ENCODE peak calls at places on chromosomes 13 and 19, in four cellular contexts. L, Y, M and Z are unnamed samples.

GRCh38 chr19:54158812-54159351 is 639 bp downstream of the LENG1 start:
- DNase-seq in Y (no peak), M (no peak), L (no peak), Z (no peak)

GRCh38 chr19:48417436-48417835 is 24.0 kb downstream of the GRIN2D start:
- DNase-seq in Y (no peak), M (no peak), L (peak), Z (no peak)

GRCh38 chr13:76643596-76643995 is 242.6 kb downstream of the KCTD12 start:
- DNase-seq in Y (no peak), M (no peak), L (no peak), Z (no peak)

GRCh38 chr19:50202962-50203280 is 501 bp upstream of the MYH14 start:
- DNase-seq in M (no peak), L (no peak), Y (no peak), Z (no peak)

GRCh38 chr13:43411741-43412140 is 375.0 kb downstream of the ENOX1 start:
- DNase-seq in L (no peak), Y (no peak), M (no peak), Z (no peak)

GRCh38 chr13:54366728-54367127 is 1338.1 kb downstream of the OLFM4 start:
- DNase-seq in L (no peak), M (no peak), Y (no peak), Z (no peak)

GRCh38 chr13:57634829-57635165 is 3.3 kb downstream of the PCDH17 start:
- DNase-seq in L (no peak), M (no peak), Y (no peak), Z (no peak)

GRCh38 chr13:42796747-42797356 is 15.5 kb downstream of the FAM216B start:
- DNase-seq in M (no peak), Y (no peak), L (no peak), Z (no peak)

GRCh38 chr19:18063463-18063862 is 23.3 kb downstream of the IL12RB1 start:
- DNase-seq in Y (no peak), M (peak), L (peak), Z (no peak)

GRCh38 chr13:75726313-75726712 is 90.2 kb downstream of the LMO7 start:
- DNase-seq in L (no peak), Y (no peak), M (no peak), Z (no peak)

GRCh38 chr13:99288069-99288468 is 19.1 kb downstream of the GPR183 start:
- DNase-seq in L (no peak), Y (no peak), M (no peak), Z (no peak)

GRCh38 chr13:44406617-44407016 is 33.0 kb downstream of the SERP2 start:
- DNase-seq in M (no peak), Y (no peak), L (no peak), Z (no peak)

GRCh38 chr13:66958611-66959010 is 271.5 kb downstream of the PCDH9 start:
- DNase-seq in L (no peak), Y (no peak), M (no peak), Z (no peak)

GRCh38 chr19:13104848-13105646 is 2.4 kb upstream of the LYL1 start:
- DNase-seq in L (no peak), M (no peak), Y (no peak), Z (no peak)

GRCh38 chr19:8635422-8635821 is 5.0 kb downstream of the NFILZ start:
- DNase-seq in Y (no peak), M (no peak), L (no peak), Z (peak)

GRCh38 chr13:58953638-58954037 is 1210.1 kb downstream of the DIAPH3 start:
- DNase-seq in M (no peak), Y (no peak), L (no peak), Z (no peak)

GRCh38 chr19:40610396-40611064 is 9.4 kb downstream of the LTBP4 start:
- DNase-seq in Y (no peak), M (no peak), L (no peak), Z (no peak)

GRCh38 chr19:58392945-58393724 is 2.3 kb upstream of the RNF225 start:
- DNase-seq in M (no peak), L (no peak), Y (no peak), Z (no peak)

GRCh38 chr13:23652909-23653726 is 82.9 kb downstream of the TNFRSF19 start:
- DNase-seq in L (no peak), Y (no peak), M (no peak), Z (no peak)

GRCh38 chr13:40130871-40131636 is 475.6 kb downstream of the COG6 start:
- DNase-seq in Y (peak), M (no peak), L (peak), Z (no peak)

GRCh38 chr13:26255717-26256277 is 1.9 kb downstream of the CDK8 start:
- DNase-seq in M (no peak), Y (no peak), L (peak), Z (no peak)

GRCh38 chr13:109698779-109699178 is 87.6 kb downstream of the IRS2 start:
- DNase-seq in M (no peak), L (no peak), Y (no peak), Z (no peak)

GRCh38 chr13:99522288-99522687 is 21.0 kb downstream of the TM9SF2 start:
- DNase-seq in M (no peak), L (no peak), Y (no peak), Z (no peak)

GRCh38 chr19:36027696-36028095 is 5.0 kb downstream of the CLIP3 start:
- DNase-seq in M (no peak), Y (no peak), L (no peak), Z (no peak)

GRCh38 chr19:36028313-36029041 is 4.2 kb downstream of the CLIP3 start:
- DNase-seq in M (no peak), L (no peak), Y (no peak), Z (no peak)

GRCh38 chr19:36031308-36031707 is 1.4 kb downstream of the CLIP3 start:
- DNase-seq in Y (no peak), L (no peak), M (no peak), Z (no peak)

GRCh38 chr19:36030264-36031148 is 2.2 kb downstream of the CLIP3 start:
- DNase-seq in L (no peak), Y (no peak), M (no peak), Z (no peak)

GRCh38 chr19:36032251-36033104 is at the start of gene CLIP3:
- DNase-seq in L (no peak), Y (no peak), M (peak), Z (no peak)
- TF ChIP-seq POLR2AphosphoS5 in L (no peak), Y (no peak), M (no peak), Z (no peak)

GRCh38 chr19:45320997-45321775 is 1.5 kb downstream of the CKM start:
- DNase-seq in Y (no peak), M (no peak), L (no peak), Z (no peak)

GRCh38 chr19:45322744-45323281 is at the start of gene CKM:
- DNase-seq in L (no peak), Y (no peak), M (no peak), Z (no peak)

GRCh38 chr19:45323671-45324081 is 1.0 kb upstream of the CKM start:
- DNase-seq in Y (no peak), M (peak), L (no peak), Z (no peak)

GRCh38 chr19:45322311-45322710 is 364 bp downstream of the CKM start:
- DNase-seq in M (no peak), Y (no peak), L (peak), Z (no peak)

GRCh38 chr19:45321848-45322247 is 827 bp downstream of the CKM start:
- DNase-seq in L (no peak), Y (no peak), M (no peak), Z (no peak)
- TF ChIP-seq TCF7L2 in L (no peak), Y (no peak), M (no peak), Z (no peak)

GRCh38 chr13:105820415-105820814 is 715.0 kb downstream of the EFNB2 start:
- DNase-seq in Y (no peak), L (no peak), M (no peak), Z (no peak)

GRCh38 chr13:105817498-105817897 is 718.0 kb downstream of the EFNB2 start:
- DNase-seq in Y (no peak), L (no peak), M (no peak), Z (no peak)

GRCh38 chr13:105814219-105814901 is 721.1 kb downstream of the EFNB2 start:
- DNase-seq in Y (peak), M (no peak), L (no peak), Z (no peak)

GRCh38 chr13:105814902-105815250 is 720.6 kb downstream of the EFNB2 start:
- DNase-seq in Y (no peak), L (no peak), M (no peak), Z (no peak)

GRCh38 chr13:105817011-105817410 is 718.5 kb downstream of the EFNB2 start:
- DNase-seq in M (no peak), Y (no peak), L (no peak), Z (no peak)
- TF ChIP-seq POLR2AphosphoS5 in M (no peak), Y (no peak), L (no peak), Z (no peak)

GRCh38 chr13:38350114-38350617 is 515 bp downstream of the UFM1 start:
- DNase-seq in M (peak), Y (peak), L (peak), Z (no peak)

GRCh38 chr13:38349386-38350113 is at the start of gene UFM1:
- DNase-seq in L (peak), M (peak), Y (peak), Z (peak)

GRCh38 chr13:38346764-38347163 is 2.9 kb upstream of the UFM1 start:
- DNase-seq in Y (no peak), L (no peak), M (no peak), Z (no peak)

DNA sequence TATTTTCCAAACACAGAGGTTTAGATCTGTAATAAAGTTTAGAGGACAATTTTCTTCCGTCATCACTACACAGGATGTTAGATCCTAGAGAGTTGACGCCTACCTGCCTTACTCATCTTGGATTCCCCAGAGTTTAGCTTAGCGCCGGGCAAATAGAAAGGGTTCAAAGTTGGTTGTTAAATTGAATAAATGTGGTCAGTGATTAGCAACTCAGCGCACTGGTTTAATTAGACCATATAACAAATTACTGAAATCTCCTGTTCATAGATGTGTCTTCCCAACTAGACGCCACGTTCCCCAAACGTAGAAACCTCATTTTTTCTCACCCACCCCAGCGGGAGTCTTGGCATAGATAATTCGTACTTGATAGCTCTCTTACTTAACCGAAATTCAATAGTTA is 761 bp upstream of the UFM1 start:
- DNase-seq in Y (no peak), L (no peak), M (no peak), Z (no peak)
- TF ChIP-seq TCF7L2 in Y (no peak), L (no peak), M (no peak), Z (no peak)

GRCh38 chr13:34462843-34463242 is 479.2 kb upstream of the NBEA start:
- DNase-seq in M (no peak), Y (peak), L (no peak), Z (no peak)
- TF ChIP-seq POLR2AphosphoS5 in M (no peak), Y (no peak), L (no peak), Z (no peak)

GRCh38 chr19:4430760-4431159 is 26.8 kb downstream of the UBXN6 start:
- DNase-seq in Y (no peak), M (no peak), L (no peak), Z (no peak)

GRCh38 chr19:4429266-4430200 is 27.1 kb downstream of the CHAF1A start:
- DNase-seq in M (no peak), L (no peak), Y (no peak), Z (no peak)

GRCh38 chr19:4428326-4428975 is 26.0 kb downstream of the CHAF1A start:
- DNase-seq in M (no peak), L (no peak), Y (no peak), Z (no peak)

GRCh38 chr19:4423727-4424126 is 21.3 kb downstream of the CHAF1A start:
- DNase-seq in Y (no peak), L (no peak), M (no peak), Z (no peak)

GRCh38 chr19:4425531-4425930 is 23.1 kb downstream of the CHAF1A start:
- DNase-seq in M (peak), L (no peak), Y (no peak), Z (no peak)
- TF ChIP-seq TCF7L2 in M (no peak), L (no peak), Y (no peak), Z (no peak)

GRCh38 chr19:42332059-42332458 is 6.6 kb downstream of the MEGF8 start:
- DNase-seq in M (no peak), Y (no peak), L (no peak), Z (no peak)

GRCh38 chr19:42335374-42335936 is 10.0 kb downstream of the MEGF8 start:
- DNase-seq in Y (no peak), L (no peak), M (no peak), Z (no peak)

GRCh38 chr19:42333975-42334696 is 8.7 kb downstream of the MEGF8 start:
- DNase-seq in L (no peak), Y (no peak), M (no peak), Z (no peak)

GRCh38 chr19:42334697-42335373 is 9.4 kb downstream of the MEGF8 start:
- DNase-seq in L (no peak), Y (no peak), M (no peak), Z (no peak)

DNA sequence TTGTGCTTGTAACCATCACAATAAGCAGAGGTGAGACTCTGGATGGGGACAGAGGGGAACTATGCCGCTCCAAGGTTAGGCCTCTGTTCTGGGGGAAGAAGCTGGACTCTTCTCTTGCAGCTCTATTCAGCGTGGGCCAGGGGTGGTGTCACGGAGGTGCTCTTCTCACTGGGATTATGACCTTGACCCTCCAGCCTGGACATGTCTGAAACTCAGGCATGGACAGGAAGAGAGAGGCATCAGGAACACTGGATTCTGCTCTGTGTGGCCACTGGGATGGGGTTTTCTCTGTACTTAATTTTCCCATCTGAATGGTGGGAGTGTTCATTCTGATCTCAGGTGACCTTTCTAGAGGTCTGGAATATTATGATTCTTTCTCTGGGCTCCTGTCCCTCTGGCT is 7.6 kb downstream of the MEGF8 start:
- DNase-seq in Y (no peak), L (no peak), M (no peak), Z (no peak)
- TF ChIP-seq POLR2AphosphoS5 in Y (no peak), L (no peak), M (no peak), Z (no peak)